ENCODE peak calls at places on chromosomes 4 and X, in nine cellular contexts. I, C, G, O, A, X, J, N and M are unnamed samples.
A peak's percentile ranks its signal among the peaks of the same experiment; 100 is the strongest.

GRCh38 chr4:30537462-30537861 is 182.7 kb upstream of the PCDH7 start:
- DNase-seq in I (peak; percentile 44), C (no peak), G (no peak), O (peak; percentile 94), A (peak; percentile 15), X (peak; percentile 80), J (peak; percentile 81), N (no peak), M (no peak)

GRCh38 chr4:69057620-69058409 is 38.5 kb upstream of the UGT2B7 start:
- DNase-seq in I (no peak), C (no peak), G (no peak), O (no peak), A (no peak), X (peak; percentile 25), J (no peak), N (no peak), M (no peak)

GRCh38 chr4:113584407-113585150 is 177.0 kb downstream of the CAMK2D start:
- DNase-seq in I (peak; percentile 50), C (no peak), G (no peak), O (peak; percentile 41), A (no peak), X (peak; percentile 83), J (peak; percentile 72), N (no peak), M (no peak)

GRCh38 chr4:124334119-124334518 is 378.4 kb downstream of the ANKRD50 start:
- DNase-seq in I (peak; percentile 74), C (no peak), G (no peak), O (peak; percentile 67), A (peak; percentile 76), X (peak; percentile 89), J (no peak), N (no peak), M (no peak)

GRCh38 chrX:109749207-109749606 is 16.1 kb upstream of the ACSL4 start:
- DNase-seq in I (no peak), C (no peak), G (peak; percentile 64), O (no peak), A (no peak), X (no peak), J (no peak), N (no peak), M (no peak)

GRCh38 chrX:6226053-6226645 is 2.5 kb downstream of the NLGN4X start:
- DNase-seq in I (no peak), C (no peak), G (peak; percentile 87), O (no peak), A (no peak), X (no peak), J (peak; percentile 67), N (no peak), M (no peak)

GRCh38 chr4:1746919-1747602 is 25.7 kb downstream of the TACC3 start:
- DNase-seq in I (no peak), C (no peak), G (peak; percentile 90), O (no peak), A (no peak), X (no peak), J (peak; percentile 79), N (no peak), M (no peak)

GRCh38 chrX:105822138-105823091 is at the start of gene NRK:
- DNase-seq in I (peak; percentile 8), C (no peak), G (peak; percentile 80), O (no peak), A (no peak), X (no peak), J (peak; percentile 85), N (no peak), M (no peak)

GRCh38 chr4:118740869-118741268 is 55.7 kb downstream of the METTL14 start:
- DNase-seq in I (no peak), C (no peak), G (no peak), O (peak; percentile 9), A (no peak), X (no peak), J (no peak), N (no peak), M (no peak)

GRCh38 chrX:129754266-129755024 is 15.7 kb downstream of the XPNPEP2 start:
- DNase-seq in I (no peak), C (no peak), G (no peak), O (no peak), A (no peak), X (no peak), J (no peak), N (no peak), M (no peak)